ENCODE peak calls at places on chromosomes 7 and 10, in four cellular contexts. Z is GM12878, X is HCT116, K is K562. Y is an unnamed sample.
A peak's percentile ranks its signal among the peaks of the same experiment; 100 is the strongest.

GRCh38 chr10:7792541-7792940 is 4.6 kb downstream of the ATP5F1C start:
- DNase-seq in K (no peak), X (no peak), Z (no peak), Y (no peak)

GRCh38 chr10:944034-944831 is 12.7 kb upstream of the LARP4B start:
- DNase-seq in Z (no peak), X (no peak), K (no peak), Y (peak; percentile 63)

GRCh38 chr7:122100021-122100420 is 44.0 kb downstream of the AASS start:
- DNase-seq in K (no peak), X (no peak), Z (no peak), Y (no peak)

GRCh38 chr10:91410638-91411367 is 659 bp downstream of the HECTD2 start:
- DNase-seq in K (peak; percentile 31), Z (no peak), X (no peak), Y (peak; percentile 18)

GRCh38 chr10:66501356-66501755 is 424.5 kb upstream of the LRRTM3 start:
- DNase-seq in K (no peak), X (no peak), Z (no peak), Y (no peak)

GRCh38 chr10:68871105-68871711 is 29.9 kb upstream of the DDX50 start:
- DNase-seq in K (no peak), Z (no peak), X (no peak), Y (no peak)

GRCh38 chr7:22728416-22729029 is 1.5 kb downstream of the IL6 start:
- DNase-seq in Z (no peak), X (peak; percentile 55), K (peak; percentile 41), Y (no peak)

GRCh38 chr7:65247491-65247890 is 126.2 kb upstream of the ZNF92 start:
- DNase-seq in K (no peak), X (no peak), Z (no peak), Y (no peak)

GRCh38 chr7:468141-468540 is 51.5 kb downstream of the PDGFA start:
- DNase-seq in K (no peak), X (no peak), Z (no peak), Y (no peak)

GRCh38 chr10:44925811-44926760 is 14.9 kb downstream of the TMEM72 start:
- DNase-seq in X (no peak), Z (no peak), K (no peak), Y (no peak)

GRCh38 chr7:22052221-22052639 is 106.5 kb upstream of the CDCA7L start:
- DNase-seq in Z (no peak), X (no peak), K (no peak), Y (no peak)

GRCh38 chr10:1034758-1035157 is 9.1 kb upstream of the IDI2 start:
- DNase-seq in X (no peak), Z (no peak), K (no peak), Y (no peak)

GRCh38 chr10:73183882-73184281 is 16.0 kb downstream of the FAM149B1 start:
- DNase-seq in K (no peak), Z (no peak), X (no peak), Y (no peak)

GRCh38 chr10:792792-793100 is 103.3 kb upstream of the DIP2C start:
- DNase-seq in K (no peak), X (no peak), Z (no peak), Y (no peak)

GRCh38 chr10:60974463-60975149 is 30.6 kb upstream of the RHOBTB1 start:
- DNase-seq in Z (no peak), X (no peak), K (no peak), Y (no peak)

GRCh38 chr10:113520606-113521481 is 32.0 kb upstream of the HABP2 start:
- DNase-seq in K (peak; percentile 57), Z (no peak), X (peak; percentile 75), Y (peak; percentile 26)

GRCh38 chr7:151850484-151851159 is 26.3 kb downstream of the PRKAG2 start:
- DNase-seq in K (no peak), Z (no peak), X (no peak), Y (no peak)

GRCh38 chr10:129861776-129862530 is 102.1 kb downstream of the EBF3 start:
- DNase-seq in K (no peak), Z (no peak), X (no peak), Y (no peak)

GRCh38 chr10:74916283-74916682 is 89.9 kb downstream of the KAT6B start:
- DNase-seq in K (no peak), Z (no peak), X (no peak), Y (no peak)

GRCh38 chr10:115659616-115660015 is 566.5 kb downstream of the ATRNL1 start:
- DNase-seq in X (no peak), K (no peak), Z (no peak), Y (no peak)

GRCh38 chr7:360454-361100 is 70.6 kb downstream of the FOXL3 start:
- DNase-seq in X (no peak), K (no peak), Z (no peak), Y (no peak)

GRCh38 chr10:1057106-1057657 is 997 bp downstream of the WDR37 start:
- DNase-seq in X (no peak), Z (no peak), K (no peak), Y (no peak)

GRCh38 chr10:26214538-26215461 is 1.8 kb upstream of the GAD2 start:
- DNase-seq in Z (no peak), K (no peak), X (no peak), Y (no peak)

GRCh38 chr10:18859659-18860058 is 188.9 kb upstream of the MALRD1 start:
- DNase-seq in X (no peak), K (no peak), Z (no peak), Y (no peak)

GRCh38 chr10:7458554-7458953 is 47.7 kb upstream of the SFMBT2 start:
- DNase-seq in X (no peak), Z (no peak), K (no peak), Y (no peak)

GRCh38 chr7:108839091-108839490 is 269.4 kb downstream of the DNAJB9 start:
- DNase-seq in K (no peak), X (no peak), Z (no peak), Y (no peak)

GRCh38 chr7:140263277-140263676 is 86.5 kb upstream of the KDM7A start:
- DNase-seq in Z (no peak), X (no peak), K (no peak), Y (no peak)

GRCh38 chr10:17219024-17219423 is 9.0 kb upstream of the VIM start:
- DNase-seq in Z (no peak), X (no peak), K (no peak), Y (no peak)

GRCh38 chr10:25300073-25300472 is 125.3 kb downstream of the GPR158 start:
- DNase-seq in X (no peak), K (no peak), Z (no peak), Y (no peak)

GRCh38 chr10:6491841-6492609 is 88.1 kb downstream of the PRKCQ start:
- DNase-seq in K (no peak), Z (no peak), X (no peak), Y (no peak)

GRCh38 chr7:1542329-1542728 is 11.8 kb downstream of the MAFK start:
- DNase-seq in K (no peak), X (no peak), Z (no peak), Y (no peak)

GRCh38 chr7:1538544-1539345 is 8.2 kb downstream of the MAFK start:
- DNase-seq in Z (no peak), K (no peak), X (no peak), Y (no peak)

GRCh38 chr7:1541431-1542162 is 11.1 kb downstream of the MAFK start:
- DNase-seq in X (no peak), K (no peak), Z (no peak), Y (no peak)

GRCh38 chr7:1539346-1540321 is 9.1 kb downstream of the MAFK start:
- DNase-seq in Z (no peak), K (no peak), X (no peak), Y (no peak)

GRCh38 chr7:1540391-1541271 is 10.1 kb downstream of the MAFK start:
- DNase-seq in X (no peak), Z (no peak), K (no peak), Y (no peak)
- TF ChIP-seq JUND in X (no peak), Z (no peak), K (no peak), Y (no peak)

GRCh38 chr7:103573479-103574058 is 127.6 kb upstream of the SLC26A5 start:
- DNase-seq in Z (no peak), X (peak; percentile 18), K (peak; percentile 36), Y (no peak)
- TF ChIP-seq JUND in Z (no peak), X (no peak), K (no peak), Y (no peak)

GRCh38 chr7:82289889-82290288 is 153.7 kb downstream of the CACNA2D1 start:
- DNase-seq in X (no peak), K (no peak), Z (no peak), Y (no peak)

GRCh38 chr7:82293467-82293866 is 150.1 kb downstream of the CACNA2D1 start:
- DNase-seq in K (no peak), Z (no peak), X (no peak), Y (no peak)

GRCh38 chr7:82291931-82292330 is 151.6 kb downstream of the CACNA2D1 start:
- DNase-seq in X (peak; percentile 13), Z (no peak), K (no peak), Y (no peak)

GRCh38 chr7:82294258-82294855 is 149.2 kb downstream of the CACNA2D1 start:
- DNase-seq in Z (no peak), K (no peak), X (no peak), Y (no peak)

GRCh38 chr7:82294865-82295264 is 148.7 kb downstream of the CACNA2D1 start:
- DNase-seq in K (no peak), Z (no peak), X (no peak), Y (no peak)
- TF ChIP-seq JUND in K (no peak), Z (no peak), X (no peak), Y (no peak)

DNA sequence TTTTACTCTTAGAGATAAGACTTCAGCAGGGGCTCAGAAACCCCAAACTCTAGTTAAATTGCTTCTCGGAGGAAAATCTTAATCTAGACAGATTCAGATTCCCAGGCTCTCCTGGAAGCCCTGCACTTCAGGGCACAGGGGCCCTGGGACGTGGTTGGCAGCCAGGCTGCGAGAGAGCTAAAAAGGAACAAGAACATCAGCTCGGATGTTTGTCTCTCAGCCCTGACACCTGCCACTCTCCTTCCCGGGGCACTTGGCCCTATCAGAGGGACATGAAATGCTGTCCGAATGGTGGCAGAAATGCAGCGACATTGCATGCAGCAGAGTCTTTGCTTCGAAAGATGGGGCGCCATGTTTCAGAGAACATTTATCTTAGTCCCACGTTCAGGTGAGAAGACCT is 166.8 kb downstream of the CCDC3 start:
- DNase-seq in Z (no peak), K (no peak), X (no peak), Y (no peak)
- TF ChIP-seq JUND in Z (no peak), K (no peak), X (no peak), Y (no peak)

Y was measured in T47D.